ENCODE peak calls at places on chromosome 12, in four cellular contexts. One of them, this sample, is unnamed. For H3K4me1, the result is how much of the 10 kb centered on the place peaks cover.

GRCh38 chr12:123243851-123244250 is 10.6 kb downstream of the MTRFR start:
- DNase-seq in tibial nerve: no peak
- DNase-seq in Peyer's patch: no peak
- DNase-seq in RWPE2: no peak
- DNase-seq in this sample: no peak

GRCh38 chr12:103312742-103313354 is 182.9 kb downstream of the C12orf42 start:
- DNase-seq in tibial nerve: no peak
- DNase-seq in Peyer's patch: no peak
- DNase-seq in RWPE2: no peak
- DNase-seq in this sample: no peak

GRCh38 chr12:92571169-92571568 is 131.6 kb upstream of the PLEKHG7 start:
- DNase-seq in tibial nerve: no peak
- DNase-seq in Peyer's patch: no peak
- DNase-seq in RWPE2: no peak
- DNase-seq in this sample: no peak

GRCh38 chr12:4440187-4440941 is 5.3 kb downstream of the FGF6 start:
- DNase-seq in tibial nerve: no peak
- DNase-seq in Peyer's patch: no peak
- DNase-seq in RWPE2: no peak
- DNase-seq in this sample: no peak

GRCh38 chr12:51484119-51484518 is 59.5 kb downstream of the SLC4A8 start:
- DNase-seq in tibial nerve: no peak
- DNase-seq in Peyer's patch: no peak
- DNase-seq in RWPE2: no peak
- DNase-seq in this sample: no peak

GRCh38 chr12:24741216-24741615 is 207.7 kb downstream of the BCAT1 start:
- DNase-seq in tibial nerve: no peak
- DNase-seq in Peyer's patch: no peak
- DNase-seq in RWPE2: no peak
- DNase-seq in this sample: no peak

GRCh38 chr12:3250576-3250975 is 173.4 kb downstream of the TSPAN9 start:
- DNase-seq in tibial nerve: no peak
- DNase-seq in Peyer's patch: no peak
- DNase-seq in RWPE2: no peak
- DNase-seq in this sample: no peak

GRCh38 chr12:16606201-16606849 is 363 bp upstream of the LMO3 start:
- DNase-seq in tibial nerve: peak
- DNase-seq in Peyer's patch: no peak
- DNase-seq in RWPE2: no peak
- DNase-seq in this sample: peak

GRCh38 chr12:64088431-64089349 is 133.4 kb downstream of the KICS2 start:
- DNase-seq in tibial nerve: peak
- DNase-seq in Peyer's patch: no peak
- DNase-seq in RWPE2: peak
- DNase-seq in this sample: peak

GRCh38 chr12:12819752-12820311 is 6.7 kb downstream of the DDX47 start:
- DNase-seq in tibial nerve: no peak
- DNase-seq in Peyer's patch: no peak
- DNase-seq in RWPE2: no peak
- DNase-seq in this sample: no peak

GRCh38 chr12:49937639-49938300 is 12.8 kb upstream of the AQP2 start:
- DNase-seq in tibial nerve: no peak
- DNase-seq in Peyer's patch: no peak
- DNase-seq in RWPE2: no peak
- DNase-seq in this sample: no peak

GRCh38 chr12:75366629-75367028 is 24.3 kb upstream of the GLIPR1L2 start:
- DNase-seq in tibial nerve: no peak
- DNase-seq in Peyer's patch: no peak
- DNase-seq in RWPE2: no peak
- DNase-seq in this sample: no peak

GRCh38 chr12:94239332-94239731 is 91.0 kb downstream of the PLXNC1 start:
- DNase-seq in tibial nerve: no peak
- DNase-seq in Peyer's patch: no peak
- DNase-seq in RWPE2: no peak
- DNase-seq in this sample: no peak

GRCh38 chr12:54588110-54588831 is at the start of gene PPP1R1A:
- DNase-seq in tibial nerve: no peak
- DNase-seq in Peyer's patch: no peak
- DNase-seq in RWPE2: no peak
- DNase-seq in this sample: no peak

GRCh38 chr12:48980953-48981756 is 3.0 kb downstream of the WNT1 start:
- DNase-seq in tibial nerve: no peak
- DNase-seq in Peyer's patch: peak
- DNase-seq in RWPE2: peak
- DNase-seq in this sample: no peak

GRCh38 chr12:20445693-20446092 is 77.4 kb downstream of the PDE3A start:
- DNase-seq in tibial nerve: no peak
- DNase-seq in Peyer's patch: no peak
- DNase-seq in RWPE2: no peak
- DNase-seq in this sample: no peak

DNA sequence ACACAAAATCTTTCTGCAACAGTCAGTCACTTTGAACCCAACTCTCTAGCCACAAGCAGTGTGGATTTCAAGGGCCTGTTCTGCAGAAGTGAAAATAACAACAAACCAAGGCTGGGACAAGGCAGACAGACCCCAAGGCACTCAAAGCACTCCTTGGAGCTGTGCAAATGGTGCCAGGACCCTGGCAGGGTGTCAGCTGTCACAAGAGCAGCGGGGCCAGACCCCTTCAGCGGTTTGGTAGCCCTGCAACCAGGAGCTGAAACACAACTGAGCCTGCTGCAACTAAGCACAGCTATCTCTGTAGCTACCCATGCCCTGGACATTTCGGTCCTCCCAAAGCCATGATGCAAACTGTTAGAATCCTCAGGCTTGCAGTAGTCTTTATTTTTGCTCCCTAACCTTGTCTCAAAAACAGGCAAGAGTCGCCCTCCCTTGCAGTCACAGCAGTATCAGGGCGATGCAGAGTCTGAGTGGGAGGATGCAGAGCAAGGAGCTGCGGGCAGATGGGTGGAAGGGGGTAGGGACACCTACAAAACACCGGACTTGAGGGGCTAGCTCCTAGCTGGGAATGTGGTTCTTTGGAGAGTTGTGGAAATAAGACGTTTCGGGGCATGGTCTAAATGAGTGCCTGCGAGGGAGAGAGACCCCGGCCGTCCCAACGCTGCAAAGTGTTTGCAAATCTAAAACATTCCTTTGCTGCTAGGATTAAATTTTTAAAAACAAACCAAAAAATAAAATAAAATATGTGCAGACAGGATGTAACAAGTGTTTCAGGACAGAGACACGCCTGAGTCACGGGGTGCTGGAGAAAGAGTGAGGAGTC is 1.1 kb downstream of the NUAK1 start:
- DNase-seq in tibial nerve: no peak
- DNase-seq in Peyer's patch: no peak
- DNase-seq in RWPE2: no peak
- DNase-seq in this sample: no peak
- H3K4me1 ChIP-seq in tibial nerve: under half
- H3K4me1 ChIP-seq in Peyer's patch: under half
- H3K4me1 ChIP-seq in RWPE2: under half
- H3K4me1 ChIP-seq in this sample: under half

GRCh38 chr12:39451977-39452376 is 9.1 kb upstream of the KIF21A start:
- DNase-seq in tibial nerve: no peak
- DNase-seq in Peyer's patch: no peak
- DNase-seq in RWPE2: no peak
- DNase-seq in this sample: no peak
- H3K4me1 ChIP-seq in tibial nerve: under half
- H3K4me1 ChIP-seq in Peyer's patch: under half
- H3K4me1 ChIP-seq in RWPE2: under half
- H3K4me1 ChIP-seq in this sample: under half

GRCh38 chr12:116089080-116089479 is 188.4 kb downstream of the MED13L start:
- DNase-seq in tibial nerve: no peak
- DNase-seq in Peyer's patch: no peak
- DNase-seq in RWPE2: no peak
- DNase-seq in this sample: no peak

GRCh38 chr12:116087399-116087798 is 190.1 kb downstream of the MED13L start:
- DNase-seq in tibial nerve: no peak
- DNase-seq in Peyer's patch: no peak
- DNase-seq in RWPE2: no peak
- DNase-seq in this sample: no peak

GRCh38 chr12:116090516-116090915 is 187.0 kb downstream of the MED13L start:
- DNase-seq in tibial nerve: no peak
- DNase-seq in Peyer's patch: no peak
- DNase-seq in RWPE2: no peak
- DNase-seq in this sample: no peak

GRCh38 chr12:116091579-116091978 is 185.9 kb downstream of the MED13L start:
- DNase-seq in tibial nerve: no peak
- DNase-seq in Peyer's patch: no peak
- DNase-seq in RWPE2: no peak
- DNase-seq in this sample: no peak

DNA sequence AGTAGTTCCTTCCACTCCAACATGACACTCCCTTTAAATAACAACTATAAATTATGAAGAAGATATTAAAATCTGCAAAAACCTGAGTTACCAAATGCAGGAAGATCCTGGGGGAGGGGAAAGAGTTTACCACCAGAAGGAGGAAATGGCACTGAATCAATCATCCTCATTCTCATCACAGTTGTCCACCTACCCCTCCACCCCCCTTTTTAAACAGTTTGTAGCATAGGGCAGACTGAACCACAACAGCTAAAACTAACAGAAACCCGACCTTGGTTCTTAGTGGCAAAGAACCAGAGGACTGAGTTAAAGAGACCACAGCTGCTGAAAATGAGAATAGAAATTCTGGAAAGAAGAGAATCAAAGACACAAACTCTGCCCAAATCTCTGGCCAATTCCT is 189.5 kb downstream of the MED13L start:
- DNase-seq in tibial nerve: no peak
- DNase-seq in Peyer's patch: no peak
- DNase-seq in RWPE2: no peak
- DNase-seq in this sample: no peak
- H3K4me1 ChIP-seq in tibial nerve: under half
- H3K4me1 ChIP-seq in Peyer's patch: under half
- H3K4me1 ChIP-seq in RWPE2: under half
- H3K4me1 ChIP-seq in this sample: under half

GRCh38 chr12:107783406-107784376 is 9.2 kb downstream of the ASCL4 start:
- DNase-seq in tibial nerve: no peak
- DNase-seq in Peyer's patch: no peak
- DNase-seq in RWPE2: no peak
- DNase-seq in this sample: no peak
- H3K4me1 ChIP-seq in tibial nerve: under half
- H3K4me1 ChIP-seq in Peyer's patch: under half
- H3K4me1 ChIP-seq in RWPE2: under half
- H3K4me1 ChIP-seq in this sample: under half

DNA sequence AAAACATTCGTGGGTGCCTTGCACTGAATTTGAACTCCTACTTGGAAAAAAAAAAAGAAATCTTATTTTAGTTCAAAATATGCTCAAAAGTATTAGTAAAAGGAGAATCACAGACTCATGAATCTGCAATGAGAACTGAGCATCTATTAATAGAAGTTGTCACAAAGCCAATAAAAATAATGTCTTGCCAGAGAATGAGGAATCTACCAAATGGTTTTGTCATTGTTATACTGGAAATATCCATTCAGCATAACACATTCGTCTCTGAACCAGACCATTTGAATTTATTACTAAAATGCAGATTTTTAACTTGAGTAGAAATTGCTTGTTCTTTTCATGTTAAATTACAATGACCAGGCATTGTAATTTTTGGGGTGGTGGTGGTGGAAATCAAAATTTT is 11.6 kb upstream of the PTPRB start:
- DNase-seq in tibial nerve: no peak
- DNase-seq in Peyer's patch: no peak
- DNase-seq in RWPE2: no peak
- DNase-seq in this sample: no peak
- H3K4me1 ChIP-seq in tibial nerve: under half
- H3K4me1 ChIP-seq in Peyer's patch: under half
- H3K4me1 ChIP-seq in RWPE2: under half
- H3K4me1 ChIP-seq in this sample: under half